ENCODE peak calls at places on chromosomes 5 and 9, in seven cellular contexts. L is Kasumi-1; R is NCI-H1694; H is SJSA1; X is stimulated activated CD8-positive, alpha-beta memory T cell treated with anti-CD3 and anti-CD28 coated beads, Interleukin-15, amount 100 ng/mL, for 24 hours; B is mesendoderm; Y is stimulated activated CD4-positive, alpha-beta T cell treated with anti-CD3 and anti-CD28 coated beads, Interleukin-12 subunit alpha, Interleukin-12 subunit beta, amount 100 ng/mL, for 24 hours. M is an unnamed sample.

GRCh38 chr5:79772651-79773050 is 83.0 kb downstream of the CMYA5 start:
- DNase-seq in L (no peak), R (no peak), H (no peak), X (no peak), B (no peak), Y (no peak), M (no peak)

GRCh38 chr9:99235874-99236627 is 14.0 kb downstream of the SEC61B start:
- DNase-seq in L (no peak), R (no peak), H (no peak), X (no peak), B (no peak), Y (no peak), M (no peak)

GRCh38 chr5:58015175-58015574 is 444.7 kb downstream of the PLK2 start:
- DNase-seq in L (no peak), R (no peak), H (no peak), X (no peak), B (no peak), Y (no peak), M (no peak)

GRCh38 chr9:125888220-125888619 is 141.0 kb downstream of the PBX3 start:
- DNase-seq in L (no peak), R (no peak), H (no peak), X (no peak), B (peak; percentile 85), Y (no peak), M (no peak)

GRCh38 chr5:80093796-80094195 is 58.6 kb downstream of the THBS4 start:
- DNase-seq in L (no peak), R (no peak), H (no peak), X (no peak), B (peak; percentile 95), Y (no peak), M (no peak)

GRCh38 chr5:14208071-14209021 is 65.2 kb downstream of the TRIO start:
- DNase-seq in L (peak; percentile 47), R (no peak), H (peak; percentile 91), X (no peak), B (no peak), Y (no peak), M (peak; percentile 71)

GRCh38 chr5:75167345-75167744 is 69.3 kb downstream of the ANKRD31 start:
- DNase-seq in L (peak; percentile 9), R (no peak), H (no peak), X (no peak), B (peak; percentile 75), Y (no peak), M (no peak)

GRCh38 chr9:114397848-114398605 is 10.2 kb upstream of the AKNA start:
- DNase-seq in L (peak; percentile 90), R (peak; percentile 65), H (peak; percentile 86), X (peak; percentile 89), B (peak; percentile 98), Y (peak; percentile 96), M (peak; percentile 94)

GRCh38 chr5:177469061-177469628 is 4.3 kb downstream of the DBN1 start:
- DNase-seq in L (no peak), R (no peak), H (no peak), X (no peak), B (peak; percentile 96), Y (no peak), M (no peak)

GRCh38 chr9:78695521-78695920 is 398.6 kb downstream of the PSAT1 start:
- DNase-seq in L (peak; percentile 89), R (no peak), H (no peak), X (no peak), B (no peak), Y (no peak), M (peak; percentile 34)

GRCh38 chr9:121398374-121398773 is 28.3 kb upstream of the STOM start:
- DNase-seq in L (peak; percentile 84), R (no peak), H (peak; percentile 91), X (no peak), B (no peak), Y (no peak), M (peak; percentile 35)

GRCh38 chr9:136863623-136864273 is 2.4 kb downstream of the EDF1 start:
- DNase-seq in L (no peak), R (no peak), H (no peak), X (no peak), B (no peak), Y (no peak), M (no peak)

GRCh38 chr9:77575785-77576184 is 72.3 kb downstream of the GNA14 start:
- DNase-seq in L (no peak), R (no peak), H (peak; percentile 4), X (no peak), B (peak; percentile 65), Y (no peak), M (peak; percentile 37)

GRCh38 chr5:26921439-26921838 is 116.9 kb downstream of the CDH9 start:
- DNase-seq in L (no peak), R (no peak), H (no peak), X (no peak), B (no peak), Y (no peak), M (no peak)

GRCh38 chr5:14178671-14179211 is 35.6 kb downstream of the TRIO start:
- DNase-seq in L (no peak), R (no peak), H (peak; percentile 87), X (no peak), B (peak; percentile 94), Y (no peak), M (no peak)

GRCh38 chr9:73548201-73548600 is 396.5 kb downstream of the ANXA1 start:
- DNase-seq in L (no peak), R (no peak), H (peak; percentile 28), X (no peak), B (no peak), Y (no peak), M (no peak)

GRCh38 chr9:92325991-92326500 is 293 bp downstream of the CENPP start:
- DNase-seq in L (peak; percentile 49), R (no peak), H (no peak), X (no peak), B (no peak), Y (no peak), M (peak; percentile 64)

GRCh38 chr5:126852916-126853315 is 76.0 kb downstream of the LMNB1 start:
- DNase-seq in L (no peak), R (no peak), H (no peak), X (no peak), B (no peak), Y (no peak), M (no peak)

GRCh38 chr9:88661759-88662158 is 126.8 kb downstream of the NXNL2 start:
- DNase-seq in L (no peak), R (no peak), H (no peak), X (no peak), B (no peak), Y (no peak), M (no peak)

GRCh38 chr9:86764230-86765039 is 182.9 kb downstream of the GAS1 start:
- DNase-seq in L (peak; percentile 64), R (no peak), H (no peak), X (no peak), B (no peak), Y (no peak), M (no peak)

GRCh38 chr9:89579741-89580395 is 24.9 kb upstream of the GADD45G start:
- DNase-seq in L (no peak), R (no peak), H (no peak), X (no peak), B (no peak), Y (no peak), M (peak; percentile 42)

GRCh38 chr9:121778252-121779225 is 127.1 kb downstream of the DAB2IP start:
- DNase-seq in L (no peak), R (no peak), H (no peak), X (no peak), B (no peak), Y (no peak), M (no peak)

GRCh38 chr5:39409036-39409435 is 15.7 kb downstream of the DAB2 start:
- DNase-seq in L (no peak), R (no peak), H (no peak), X (no peak), B (no peak), Y (no peak), M (no peak)

GRCh38 chr9:115058684-115059315 is 59.2 kb downstream of the TNC start:
- DNase-seq in L (no peak), R (no peak), H (peak; percentile 35), X (no peak), B (no peak), Y (no peak), M (no peak)

GRCh38 chr5:125696762-125697161 is 726.4 kb upstream of the GRAMD2B start:
- DNase-seq in L (no peak), R (no peak), H (peak; percentile 74), X (no peak), B (no peak), Y (no peak), M (no peak)